ENCODE peak calls at places on chromosomes 11 and 22, in seven cellular contexts. H, C, V, I, Z, X and G are unnamed samples. For H3K4me1, the result is how much of the 10 kb centered on the place peaks cover.

GRCh38 chr11:84232511-84232910 is 946.3 kb upstream of the CCDC90B start:
- DNase-seq in V (no peak), H (no peak), C (no peak), Z (no peak), X (no peak), I (no peak), G (no peak)

GRCh38 chr11:126061707-126062678 is 673 bp downstream of the CDON start:
- DNase-seq in X (peak), C (peak), I (peak), H (no peak), Z (peak), V (no peak), G (peak)

GRCh38 chr11:133531971-133532651 is at the start of gene OPCML:
- DNase-seq in C (no peak), I (no peak), V (no peak), Z (no peak), H (no peak), X (no peak), G (no peak)

GRCh38 chr11:48055292-48056132 is 75.2 kb downstream of the PTPRJ start:
- DNase-seq in X (no peak), I (no peak), V (no peak), C (peak), Z (no peak), H (no peak), G (no peak)

GRCh38 chr11:20156876-20157613 is 3.2 kb downstream of the DBX1 start:
- DNase-seq in X (peak), Z (no peak), H (no peak), V (no peak), C (no peak), I (no peak), G (no peak)

GRCh38 chr11:74566386-74566960 is 25.9 kb upstream of the POLD3 start:
- DNase-seq in V (no peak), C (no peak), I (peak), Z (no peak), X (no peak), H (no peak), G (no peak)

GRCh38 chr11:2655834-2656622 is 43.8 kb downstream of the KCNQ1OT1 start:
- DNase-seq in C (peak), X (no peak), V (peak), H (no peak), Z (no peak), I (peak), G (no peak)

GRCh38 chr11:73218106-73218829 is at the start of gene P2RY2:
- DNase-seq in V (peak), Z (peak), X (peak), I (peak), C (peak), H (peak), G (peak)

GRCh38 chr22:17972385-17973181 is 51.8 kb downstream of the MICAL3 start:
- DNase-seq in V (no peak), Z (no peak), H (no peak), I (no peak), X (peak), C (peak), G (peak)

GRCh38 chr11:67368621-67369020 is 4.8 kb downstream of the CLCF1 start:
- DNase-seq in X (no peak), I (no peak), H (no peak), C (no peak), Z (no peak), V (no peak), G (no peak)

GRCh38 chr11:67371199-67371548 is 2.2 kb downstream of the CLCF1 start:
- DNase-seq in I (no peak), C (no peak), H (no peak), X (no peak), V (no peak), Z (no peak), G (no peak)

GRCh38 chr11:67370351-67371076 is 2.9 kb downstream of the CLCF1 start:
- DNase-seq in C (peak), I (no peak), V (no peak), X (no peak), H (no peak), Z (no peak), G (no peak)

GRCh38 chr11:67369275-67369674 is 4.1 kb downstream of the CLCF1 start:
- DNase-seq in Z (no peak), I (no peak), H (no peak), V (no peak), C (no peak), X (no peak), G (no peak)

DNA sequence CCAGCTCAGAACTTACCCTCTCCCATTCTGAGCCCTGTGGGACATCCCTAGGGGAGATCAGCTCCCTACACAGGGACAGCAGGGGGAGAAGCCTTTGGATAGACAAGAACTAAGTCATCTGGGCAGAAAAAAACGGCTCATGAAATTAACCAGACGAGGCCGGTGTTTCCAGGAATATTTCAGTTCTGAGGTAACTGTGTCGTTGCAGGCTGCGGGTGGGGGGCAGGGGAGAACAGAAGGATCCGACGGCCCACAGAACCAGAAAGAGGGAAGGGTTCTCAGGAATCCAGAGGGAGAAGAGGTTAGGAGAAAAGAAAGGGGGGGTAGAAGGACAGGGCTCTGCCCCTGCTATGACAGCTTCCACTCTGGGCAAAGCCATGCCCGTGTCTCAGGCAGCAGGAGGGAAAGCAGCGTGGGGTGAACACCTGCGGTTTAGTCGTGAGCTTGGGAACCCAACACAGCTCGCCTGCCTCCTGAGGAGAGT is 3.6 kb downstream of the CLCF1 start:
- DNase-seq in X (no peak), V (no peak), Z (no peak), C (peak), H (no peak), I (no peak), G (peak)
- H3K4me1 ChIP-seq in X (under half), V (half or more), Z (half or more), C (half or more), H (under half), I (under half), G (under half)

GRCh38 chr11:62860835-62861563 is 19.7 kb upstream of the SLC3A2 start:
- DNase-seq in X (no peak), V (no peak), I (no peak), C (no peak), Z (no peak), H (no peak), G (no peak)
- TF ChIP-seq CTCF in X (no peak), V (no peak), I (no peak), C (no peak), Z (no peak), H (no peak), G (no peak)

DNA sequence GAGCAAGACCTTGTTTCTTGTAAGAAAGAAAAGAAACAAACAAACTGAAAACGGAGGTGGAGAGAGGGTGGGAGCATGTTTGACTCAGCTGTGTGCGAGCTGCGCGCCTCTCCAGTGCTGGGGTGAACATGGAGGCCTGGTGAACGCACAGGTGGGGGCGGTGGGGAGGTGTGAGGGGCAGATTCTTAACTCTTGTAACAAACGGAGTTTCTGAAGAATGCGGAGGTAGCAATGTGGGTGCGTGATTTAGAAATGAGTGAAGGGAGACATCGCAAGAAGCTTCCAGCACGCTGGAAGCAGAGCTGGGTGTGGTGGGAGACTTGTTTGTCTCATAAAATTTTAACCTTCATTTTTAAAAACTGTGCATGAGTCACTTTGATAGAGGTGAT is 14.1 kb upstream of the TRMU start:
- DNase-seq in H (no peak), V (no peak), I (no peak), C (no peak), X (no peak), Z (no peak), G (no peak)
- H3K4me1 ChIP-seq in H (under half), V (under half), I (under half), C (under half), X (under half), Z (under half), G (under half)

GRCh38 chr22:48099671-48100070 is 1337.2 kb downstream of the TBC1D22A start:
- DNase-seq in X (no peak), Z (no peak), I (no peak), H (no peak), V (peak), C (no peak), G (no peak)

GRCh38 chr22:48098936-48099245 is 1336.4 kb downstream of the TBC1D22A start:
- DNase-seq in Z (no peak), I (no peak), V (no peak), X (no peak), H (no peak), C (no peak), G (no peak)

GRCh38 chr22:48099251-48099650 is 1336.8 kb downstream of the TBC1D22A start:
- DNase-seq in X (no peak), I (no peak), H (no peak), Z (no peak), V (peak), C (no peak), G (no peak)

GRCh38 chr22:48097723-48098122 is 1335.3 kb downstream of the TBC1D22A start:
- DNase-seq in Z (no peak), C (no peak), I (no peak), X (no peak), V (no peak), H (no peak), G (no peak)

DNA sequence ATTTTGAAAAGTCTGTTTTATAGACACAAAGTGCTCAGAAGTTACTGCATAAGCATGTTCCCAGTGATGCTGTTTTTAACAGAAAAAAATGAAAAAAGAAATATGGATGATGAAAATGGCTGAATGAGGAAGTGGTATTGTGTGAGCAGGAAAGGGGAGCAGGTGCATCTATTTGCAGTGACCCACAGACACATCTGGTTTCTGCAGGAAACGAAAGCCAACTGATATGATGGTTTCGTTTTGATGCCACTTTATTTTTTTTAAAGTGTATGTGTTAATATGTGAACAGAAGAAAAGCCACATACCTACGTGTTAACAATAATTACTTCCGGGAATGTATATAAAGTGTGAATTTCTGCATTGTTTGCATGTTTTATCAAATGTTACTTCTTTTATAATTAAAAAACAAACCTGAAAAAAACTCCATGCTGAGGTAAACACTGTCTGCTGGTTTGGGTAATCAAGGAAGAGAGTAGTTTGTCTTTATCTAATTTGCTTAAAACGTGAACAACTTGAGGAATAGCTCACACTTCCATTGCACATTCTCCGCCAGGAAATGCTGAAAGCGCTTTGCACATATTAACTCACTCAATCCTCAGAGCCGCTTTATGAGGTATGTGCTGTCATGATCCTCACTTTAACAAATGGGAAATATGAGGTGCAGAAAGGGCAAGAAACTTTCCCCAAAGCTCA is 1335.9 kb downstream of the TBC1D22A start:
- DNase-seq in I (no peak), H (no peak), V (no peak), X (no peak), Z (no peak), C (no peak), G (no peak)
- TF ChIP-seq CTCF in I (no peak), H (no peak), V (no peak), X (no peak), Z (no peak), C (no peak), G (no peak)

GRCh38 chr11:68504432-68505066 is 44.0 kb downstream of the PPP6R3 start:
- DNase-seq in H (no peak), C (no peak), X (no peak), Z (no peak), I (no peak), V (no peak), G (no peak)

GRCh38 chr11:68505596-68505995 is 45.0 kb downstream of the PPP6R3 start:
- DNase-seq in Z (no peak), I (no peak), C (peak), H (no peak), V (no peak), X (no peak), G (no peak)

GRCh38 chr11:68501813-68502212 is 41.3 kb downstream of the PPP6R3 start:
- DNase-seq in X (no peak), H (no peak), Z (no peak), C (no peak), V (no peak), I (no peak), G (no peak)

GRCh38 chr11:68503792-68504191 is 43.2 kb downstream of the PPP6R3 start:
- DNase-seq in Z (no peak), C (no peak), H (no peak), X (no peak), I (no peak), V (peak), G (no peak)

DNA sequence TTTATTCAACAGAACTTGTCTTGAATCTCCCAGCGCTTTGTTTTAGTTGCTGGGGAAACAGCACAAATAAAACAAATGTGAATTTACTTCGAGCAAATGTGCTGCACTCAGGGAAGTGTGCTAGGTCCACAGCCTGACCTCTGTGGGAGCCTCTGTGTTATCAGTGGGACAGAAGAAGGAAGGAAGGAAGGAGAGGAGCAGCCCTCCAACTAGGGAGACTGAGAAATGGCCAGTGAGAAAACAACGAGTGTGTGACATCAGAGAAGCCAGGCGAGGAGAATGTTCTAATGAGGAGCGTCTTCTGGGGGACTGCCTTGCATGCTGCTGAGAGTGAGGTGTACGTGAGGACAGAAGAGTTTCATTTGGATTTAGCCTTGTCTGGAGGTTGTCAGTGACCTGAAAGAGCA is 42.7 kb downstream of the PPP6R3 start:
- DNase-seq in C (no peak), V (no peak), Z (peak), H (no peak), X (no peak), I (no peak), G (no peak)
- H3K4me1 ChIP-seq in C (under half), V (half or more), Z (half or more), H (under half), X (half or more), I (under half), G (under half)

DNA sequence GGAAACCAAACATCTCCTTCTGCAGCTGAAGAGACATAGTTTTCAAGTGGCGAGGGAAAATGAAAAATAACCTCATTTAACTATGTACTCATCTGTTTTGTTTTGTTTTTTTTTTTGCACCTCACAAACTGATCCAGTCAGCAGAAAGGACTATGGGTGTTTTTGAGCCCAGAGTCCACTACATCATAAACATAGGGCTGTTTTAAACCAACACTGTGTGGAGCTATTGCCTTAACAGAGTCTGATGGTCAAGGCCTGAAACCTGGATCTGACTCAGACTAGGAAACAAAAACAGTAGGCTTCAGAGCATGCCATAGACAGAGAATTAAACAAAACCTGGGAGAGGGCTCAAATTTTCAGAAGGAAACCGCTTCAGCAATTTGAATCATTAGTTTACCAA is 99.3 kb upstream of the FSHB start:
- DNase-seq in X (no peak), I (no peak), V (no peak), H (no peak), Z (no peak), C (no peak), G (no peak)
- TF ChIP-seq CTCF in X (no peak), I (no peak), V (no peak), H (no peak), Z (peak), C (no peak), G (no peak)

DNA sequence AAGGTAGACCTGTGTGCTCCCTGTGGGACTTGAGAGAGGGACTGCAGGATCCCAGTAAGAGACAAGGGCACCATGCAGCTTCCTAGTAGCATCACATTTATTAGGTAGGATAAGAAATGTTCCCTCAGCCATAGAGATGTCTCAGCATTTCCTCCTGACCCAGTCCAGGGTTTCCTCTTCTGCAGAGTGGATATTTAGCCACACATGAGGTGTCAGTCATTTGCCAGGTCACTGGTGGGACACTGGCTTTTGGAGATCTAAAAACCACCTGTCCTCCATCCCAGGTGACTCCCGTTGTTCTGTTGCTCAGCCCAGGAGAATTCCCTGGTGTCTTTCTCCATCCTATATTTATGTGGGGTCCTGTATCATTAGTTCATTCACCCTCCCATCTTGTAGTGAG is 117.5 kb upstream of the NNMT start:
- DNase-seq in C (no peak), X (peak), I (no peak), V (no peak), H (no peak), Z (no peak), G (no peak)
- H3K4me1 ChIP-seq in C (under half), X (half or more), I (half or more), V (half or more), H (half or more), Z (half or more), G (half or more)